ENCODE peak calls at places on chromosomes 3 and 15, in six cellular contexts. A, D, F, W, O and V are unnamed samples.
A peak's percentile ranks its signal among the peaks of the same experiment; 100 is the strongest.

GRCh38 chr15:88002721-88003120 is 253.8 kb downstream of the NTRK3 start:
- DNase-seq in A (peak; percentile 3), D (no peak), F (no peak), W (no peak), O (no peak), V (no peak)

GRCh38 chr3:140397847-140398246 is 280.0 kb upstream of the TRIM42 start:
- DNase-seq in A (no peak), D (no peak), F (no peak), W (no peak), O (no peak), V (no peak)

GRCh38 chr15:47897525-47897924 is 180.2 kb downstream of the SEMA6D start:
- DNase-seq in A (no peak), D (no peak), F (no peak), W (no peak), O (no peak), V (no peak)

GRCh38 chr3:131708216-131708615 is 205.4 kb upstream of the MRPL3 start:
- DNase-seq in A (no peak), D (no peak), F (no peak), W (no peak), O (no peak), V (no peak)

GRCh38 chr3:41274944-41275668 is 75.8 kb downstream of the CTNNB1 start:
- DNase-seq in A (no peak), D (no peak), F (peak; percentile 60), W (no peak), O (no peak), V (no peak)

GRCh38 chr3:140216249-140216648 is 281.3 kb downstream of the CLSTN2 start:
- DNase-seq in A (peak; percentile 20), D (no peak), F (peak; percentile 4), W (peak; percentile 13), O (no peak), V (no peak)

GRCh38 chr15:60797444-60798040 is 318.6 kb upstream of the ICE2 start:
- DNase-seq in A (no peak), D (no peak), F (no peak), W (no peak), O (no peak), V (no peak)

GRCh38 chr3:153001428-153001827 is 160.6 kb upstream of the RAP2B start:
- DNase-seq in A (no peak), D (no peak), F (no peak), W (no peak), O (no peak), V (no peak)

GRCh38 chr3:60056394-60056793 is 1006.6 kb upstream of the CFAP20DC start:
- DNase-seq in A (no peak), D (no peak), F (no peak), W (no peak), O (no peak), V (no peak)

GRCh38 chr3:124591699-124592098 is 138.6 kb upstream of the UMPS start:
- DNase-seq in A (no peak), D (no peak), F (no peak), W (no peak), O (no peak), V (no peak)

GRCh38 chr3:127172211-127172610 is 20.7 kb upstream of the PRR23E start:
- DNase-seq in A (no peak), D (no peak), F (no peak), W (no peak), O (no peak), V (no peak)

GRCh38 chr15:88035381-88035780 is 221.2 kb downstream of the NTRK3 start:
- DNase-seq in A (no peak), D (no peak), F (no peak), W (no peak), O (no peak), V (no peak)